ENCODE peak calls at places on chromosomes 12 and 14, in five cellular contexts. Q, P, F, U and L are unnamed samples.

GRCh38 chr12:122669397-122670070 is 33.6 kb downstream of the HCAR2 start:
- DNase-seq in F (no peak), Q (no peak), U (no peak), P (peak; percentile 52), L (no peak)

GRCh38 chr12:57983150-57983857 is 41.9 kb downstream of the ATP23 start:
- DNase-seq in F (no peak), P (no peak), U (peak; percentile 47), Q (no peak), L (no peak)

GRCh38 chr14:72547999-72548398 is 345.9 kb downstream of the DPF3 start:
- DNase-seq in P (no peak), Q (no peak), U (no peak), F (no peak), L (peak; percentile 5)

GRCh38 chr12:12032771-12033588 is 37.8 kb upstream of the BCL2L14 start:
- DNase-seq in F (peak; percentile 77), U (peak; percentile 84), P (peak; percentile 82), Q (peak; percentile 12), L (peak; percentile 87)

GRCh38 chr14:55092326-55092725 is 36.7 kb upstream of the LGALS3 start:
- DNase-seq in F (no peak), P (no peak), U (no peak), Q (no peak), L (no peak)

GRCh38 chr12:18461738-18462137 is 200.4 kb downstream of the PIK3C2G start:
- DNase-seq in F (no peak), Q (no peak), U (no peak), P (no peak), L (no peak)

GRCh38 chr14:64733321-64733720 is 29.1 kb downstream of the PLEKHG3 start:
- DNase-seq in U (no peak), P (no peak), Q (no peak), F (no peak), L (no peak)

GRCh38 chr14:54040851-54041250 is 84.2 kb upstream of the BMP4 start:
- DNase-seq in P (no peak), F (no peak), Q (no peak), U (no peak), L (no peak)

GRCh38 chr12:2113080-2113479 is 60.3 kb downstream of the CACNA1C start:
- DNase-seq in F (no peak), P (no peak), Q (no peak), U (no peak), L (peak; percentile 12)

GRCh38 chr12:92778525-92778924 is 75.7 kb downstream of the PLEKHG7 start:
- DNase-seq in P (no peak), F (no peak), U (no peak), Q (no peak), L (no peak)

GRCh38 chr14:70018713-70019201 is 139.5 kb downstream of the SMOC1 start:
- DNase-seq in U (no peak), P (peak; percentile 75), Q (no peak), F (peak; percentile 41), L (no peak)

GRCh38 chr14:88204221-88204620 is 118.8 kb downstream of the KCNK10 start:
- DNase-seq in Q (no peak), F (no peak), P (no peak), U (no peak), L (no peak)

GRCh38 chr12:117105902-117106301 is 6.7 kb upstream of the TESC start:
- DNase-seq in F (no peak), U (no peak), P (no peak), Q (no peak), L (no peak)

GRCh38 chr12:57631566-57632368 is 1.2 kb downstream of the B4GALNT1 start:
- DNase-seq in F (no peak), Q (no peak), P (no peak), U (no peak), L (peak; percentile 61)

GRCh38 chr12:76983420-76983819 is 81.9 kb downstream of the E2F7 start:
- DNase-seq in P (no peak), F (no peak), Q (no peak), U (no peak), L (no peak)

GRCh38 chr12:176321-177181 is 37.4 kb downstream of the SLC6A12 start:
- DNase-seq in Q (no peak), U (no peak), P (peak; percentile 56), F (no peak), L (no peak)

GRCh38 chr14:97776890-97777564 is 979.8 kb downstream of the VRK1 start:
- DNase-seq in U (no peak), F (no peak), P (no peak), Q (no peak), L (no peak)

GRCh38 chr12:110538869-110539622 is 36.9 kb downstream of the RAD9B start:
- DNase-seq in Q (no peak), P (peak; percentile 45), U (no peak), F (no peak), L (no peak)

GRCh38 chr12:7444076-7444475 is at the start of gene CD163L1:
- DNase-seq in P (no peak), Q (no peak), F (no peak), U (no peak), L (no peak)

GRCh38 chr12:117450186-117450585 is 88.8 kb upstream of the NOS1 start:
- DNase-seq in F (no peak), U (no peak), Q (no peak), P (no peak), L (no peak)

GRCh38 chr12:89949457-89950195 is 241.0 kb upstream of the ATP2B1 start:
- DNase-seq in P (no peak), F (peak; percentile 55), Q (no peak), U (no peak), L (no peak)

GRCh38 chr14:30906752-30907658 is 32.6 kb downstream of the COCH start:
- DNase-seq in Q (no peak), P (no peak), U (no peak), F (no peak), L (no peak)

GRCh38 chr14:68534301-68534700 is 258.6 kb downstream of the ZFP36L1 start:
- DNase-seq in U (no peak), F (no peak), Q (no peak), P (no peak), L (no peak)

GRCh38 chr14:101603096-101603495 is 41.8 kb downstream of the DIO3 start:
- DNase-seq in Q (no peak), P (no peak), U (no peak), F (no peak), L (no peak)

GRCh38 chr12:47943492-47944359 is 19.7 kb upstream of the TMEM106C start:
- DNase-seq in Q (no peak), F (no peak), P (no peak), U (no peak), L (peak; percentile 46)
- TF ChIP-seq POLR2A in Q (no peak), F (no peak), P (no peak), U (no peak), L (no peak)

GRCh38 chr12:54000105-54000773 is at the start of gene HOXC9:
- DNase-seq in Q (no peak), P (no peak), U (no peak), F (no peak), L (no peak)
- TF ChIP-seq POLR2A in Q (no peak), P (no peak), U (no peak), F (no peak), L (no peak)

GRCh38 chr12:96338852-96339478 is 61.3 kb downstream of the CDK17 start:
- DNase-seq in P (no peak), F (no peak), Q (no peak), U (no peak), L (no peak)

GRCh38 chr12:96344124-96344695 is 56.0 kb downstream of the CDK17 start:
- DNase-seq in F (no peak), P (no peak), U (no peak), Q (no peak), L (no peak)

GRCh38 chr12:96347130-96347699 is 53.0 kb downstream of the CDK17 start:
- DNase-seq in Q (no peak), F (no peak), P (no peak), U (no peak), L (no peak)

GRCh38 chr12:96343347-96343954 is 56.8 kb downstream of the CDK17 start:
- DNase-seq in Q (no peak), P (no peak), U (no peak), F (no peak), L (no peak)
- TF ChIP-seq POLR2A in Q (no peak), P (no peak), U (no peak), F (no peak), L (no peak)

DNA sequence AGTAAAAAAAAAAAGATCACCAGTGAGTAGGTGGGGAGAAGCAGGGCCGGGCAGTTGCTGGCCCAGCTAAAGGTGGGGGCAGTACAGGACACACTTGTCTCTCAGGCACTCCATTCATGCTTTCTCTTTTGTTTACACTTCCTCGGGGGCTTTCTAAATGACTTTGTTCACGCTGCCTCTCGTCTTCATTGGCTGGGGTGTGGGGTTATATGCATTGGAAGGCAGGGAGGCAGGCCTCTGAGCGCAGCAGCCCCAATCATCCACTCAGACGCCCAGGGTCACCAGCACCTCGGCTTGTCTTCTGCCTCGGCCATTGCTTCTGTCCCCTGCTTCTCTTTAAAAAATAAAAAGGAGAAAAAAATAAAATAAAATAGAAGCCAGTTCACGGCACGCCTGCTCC is 369 bp downstream of the TGFB3 start:
- DNase-seq in F (peak; percentile 29), P (no peak), Q (no peak), U (peak; percentile 33), L (peak; percentile 68)
- TF ChIP-seq POLR2A in F (no peak), P (no peak), Q (no peak), U (no peak), L (no peak)

GRCh38 chr12:69359531-69360347 is at the start of gene YEATS4:
- DNase-seq in Q (peak; percentile 36), F (peak; percentile 79), P (peak; percentile 93), U (peak; percentile 97), L (peak; percentile 93)
- TF ChIP-seq POLR2A in Q (no peak), F (peak; percentile 76), P (no peak), U (peak; percentile 91), L (peak; percentile 43)

GRCh38 chr12:132165584-132165983 is 21.3 kb downstream of the NOC4L start:
- DNase-seq in F (no peak), Q (no peak), U (no peak), P (no peak), L (no peak)

GRCh38 chr12:132162508-132163031 is 18.3 kb downstream of the NOC4L start:
- DNase-seq in P (no peak), Q (no peak), F (no peak), U (no peak), L (no peak)

GRCh38 chr12:132164426-132164825 is 20.2 kb downstream of the NOC4L start:
- DNase-seq in P (no peak), F (no peak), U (no peak), Q (no peak), L (no peak)

GRCh38 chr12:132163041-132163910 is 19.0 kb downstream of the NOC4L start:
- DNase-seq in F (no peak), U (no peak), Q (no peak), P (no peak), L (no peak)

GRCh38 chr12:132163911-132164288 is 19.6 kb downstream of the NOC4L start:
- DNase-seq in U (no peak), P (no peak), F (no peak), Q (no peak), L (no peak)
- TF ChIP-seq POLR2A in U (no peak), P (no peak), F (no peak), Q (no peak), L (no peak)